ENCODE peak calls at places on chromosomes 2 and 18, in five cellular contexts. One of them, this sample, is unnamed.

GRCh38 chr2:238873401-238873801 is 25.5 kb downstream of the TWIST2 start:
- DNase-seq in transverse colon: no peak
- DNase-seq in CD8-positive, alpha-beta T cell: no peak
- DNase-seq in adrenal gland: no peak
- DNase-seq in left ventricle myocardium inferior: no peak
- DNase-seq in this sample: no peak

GRCh38 chr2:44550571-44550970 is 188.8 kb downstream of the CAMKMT start:
- DNase-seq in transverse colon: no peak
- DNase-seq in left ventricle myocardium inferior: no peak
- DNase-seq in adrenal gland: no peak
- DNase-seq in CD8-positive, alpha-beta T cell: no peak
- DNase-seq in this sample: no peak

GRCh38 chr18:70464343-70465114 is 175.7 kb downstream of the SOCS6 start:
- DNase-seq in transverse colon: peak; percentile 77
- DNase-seq in CD8-positive, alpha-beta T cell: no peak
- DNase-seq in left ventricle myocardium inferior: peak; percentile 72
- DNase-seq in adrenal gland: peak; percentile 66
- DNase-seq in this sample: peak; percentile 80

GRCh38 chr2:240996834-240997140 is 1.6 kb upstream of the SNED1 start:
- DNase-seq in transverse colon: no peak
- DNase-seq in CD8-positive, alpha-beta T cell: no peak
- DNase-seq in left ventricle myocardium inferior: no peak
- DNase-seq in adrenal gland: no peak
- DNase-seq in this sample: no peak

GRCh38 chr2:235031686-235032373 is 80.0 kb downstream of the SH3BP4 start:
- DNase-seq in CD8-positive, alpha-beta T cell: no peak
- DNase-seq in left ventricle myocardium inferior: no peak
- DNase-seq in adrenal gland: no peak
- DNase-seq in transverse colon: no peak
- DNase-seq in this sample: no peak

GRCh38 chr2:47676236-47676635 is 106.7 kb upstream of the MSH6 start:
- DNase-seq in transverse colon: no peak
- DNase-seq in adrenal gland: no peak
- DNase-seq in left ventricle myocardium inferior: no peak
- DNase-seq in CD8-positive, alpha-beta T cell: no peak
- DNase-seq in this sample: no peak

GRCh38 chr2:137847443-137847842 is 116.8 kb upstream of the HNMT start:
- DNase-seq in adrenal gland: no peak
- DNase-seq in transverse colon: no peak
- DNase-seq in left ventricle myocardium inferior: no peak
- DNase-seq in CD8-positive, alpha-beta T cell: no peak
- DNase-seq in this sample: no peak

GRCh38 chr2:215328066-215328465 is 16.2 kb downstream of the ATIC start:
- DNase-seq in left ventricle myocardium inferior: no peak
- DNase-seq in adrenal gland: no peak
- DNase-seq in CD8-positive, alpha-beta T cell: no peak
- DNase-seq in transverse colon: no peak
- DNase-seq in this sample: no peak

GRCh38 chr18:50401888-50402287 is 27.0 kb downstream of the SKA1 start:
- DNase-seq in left ventricle myocardium inferior: peak; percentile 49
- DNase-seq in adrenal gland: peak; percentile 97
- DNase-seq in CD8-positive, alpha-beta T cell: peak; percentile 39
- DNase-seq in transverse colon: peak; percentile 64
- DNase-seq in this sample: peak; percentile 83

GRCh38 chr2:20196881-20197204 is 28.1 kb downstream of the SDC1 start:
- DNase-seq in transverse colon: no peak
- DNase-seq in adrenal gland: no peak
- DNase-seq in left ventricle myocardium inferior: no peak
- DNase-seq in CD8-positive, alpha-beta T cell: no peak
- DNase-seq in this sample: no peak

GRCh38 chr2:72236445-72237067 is 88.9 kb upstream of the CYP26B1 start:
- DNase-seq in CD8-positive, alpha-beta T cell: no peak
- DNase-seq in transverse colon: no peak
- DNase-seq in adrenal gland: peak; percentile 60
- DNase-seq in left ventricle myocardium inferior: no peak
- DNase-seq in this sample: no peak

GRCh38 chr2:236264256-236264655 is at the start of gene ASB18:
- DNase-seq in left ventricle myocardium inferior: peak; percentile 71
- DNase-seq in transverse colon: no peak
- DNase-seq in adrenal gland: no peak
- DNase-seq in CD8-positive, alpha-beta T cell: no peak
- DNase-seq in this sample: no peak

GRCh38 chr2:114316532-114317300 is 125.7 kb upstream of the DPP10 start:
- DNase-seq in CD8-positive, alpha-beta T cell: no peak
- DNase-seq in left ventricle myocardium inferior: no peak
- DNase-seq in adrenal gland: peak; percentile 18
- DNase-seq in transverse colon: no peak
- DNase-seq in this sample: no peak

GRCh38 chr2:148794558-148794957 is 80.5 kb upstream of the KIF5C start:
- DNase-seq in CD8-positive, alpha-beta T cell: no peak
- DNase-seq in adrenal gland: no peak
- DNase-seq in left ventricle myocardium inferior: no peak
- DNase-seq in transverse colon: no peak
- DNase-seq in this sample: no peak

GRCh38 chr2:217010173-217010572 is 150.3 kb upstream of the TNP1 start:
- DNase-seq in transverse colon: no peak
- DNase-seq in adrenal gland: no peak
- DNase-seq in left ventricle myocardium inferior: no peak
- DNase-seq in CD8-positive, alpha-beta T cell: no peak
- DNase-seq in this sample: no peak

GRCh38 chr2:86038291-86039081 is 67.2 kb downstream of the POLR1A start:
- DNase-seq in left ventricle myocardium inferior: no peak
- DNase-seq in adrenal gland: peak; percentile 9
- DNase-seq in CD8-positive, alpha-beta T cell: peak; percentile 91
- DNase-seq in transverse colon: peak; percentile 54
- DNase-seq in this sample: no peak

GRCh38 chr2:143357956-143358355 is 228.7 kb downstream of the ARHGAP15 start:
- DNase-seq in CD8-positive, alpha-beta T cell: no peak
- DNase-seq in transverse colon: no peak
- DNase-seq in left ventricle myocardium inferior: no peak
- DNase-seq in adrenal gland: no peak
- DNase-seq in this sample: peak; percentile 22

GRCh38 chr2:66364495-66364992 is 70.4 kb upstream of the MEIS1 start:
- DNase-seq in adrenal gland: peak; percentile 25
- DNase-seq in left ventricle myocardium inferior: peak; percentile 17
- DNase-seq in CD8-positive, alpha-beta T cell: no peak
- DNase-seq in transverse colon: no peak
- DNase-seq in this sample: no peak

GRCh38 chr2:203730076-203730729 is 23.8 kb downstream of the CD28 start:
- DNase-seq in adrenal gland: no peak
- DNase-seq in CD8-positive, alpha-beta T cell: no peak
- DNase-seq in left ventricle myocardium inferior: no peak
- DNase-seq in transverse colon: no peak
- DNase-seq in this sample: no peak

GRCh38 chr2:134469516-134470115 is 215.7 kb downstream of the MGAT5 start:
- DNase-seq in transverse colon: no peak
- DNase-seq in adrenal gland: no peak
- DNase-seq in left ventricle myocardium inferior: no peak
- DNase-seq in CD8-positive, alpha-beta T cell: no peak
- DNase-seq in this sample: no peak

GRCh38 chr2:239951825-239952224 is 73.3 kb downstream of the NDUFA10 start:
- DNase-seq in left ventricle myocardium inferior: peak; percentile 11
- DNase-seq in CD8-positive, alpha-beta T cell: no peak
- DNase-seq in transverse colon: no peak
- DNase-seq in adrenal gland: no peak
- DNase-seq in this sample: no peak

GRCh38 chr2:12288048-12288447 is 428.7 kb upstream of the TRIB2 start:
- DNase-seq in CD8-positive, alpha-beta T cell: no peak
- DNase-seq in transverse colon: no peak
- DNase-seq in left ventricle myocardium inferior: no peak
- DNase-seq in adrenal gland: no peak
- DNase-seq in this sample: no peak

GRCh38 chr2:240717181-240717641 is 25.5 kb downstream of the AQP12A start:
- DNase-seq in left ventricle myocardium inferior: no peak
- DNase-seq in adrenal gland: no peak
- DNase-seq in transverse colon: no peak
- DNase-seq in CD8-positive, alpha-beta T cell: no peak
- DNase-seq in this sample: no peak

GRCh38 chr18:11488175-11488574 is 121.2 kb upstream of the SLC35G4 start:
- DNase-seq in CD8-positive, alpha-beta T cell: no peak
- DNase-seq in left ventricle myocardium inferior: no peak
- DNase-seq in adrenal gland: no peak
- DNase-seq in transverse colon: no peak
- DNase-seq in this sample: no peak

GRCh38 chr18:62523255-62523588 is 397 bp downstream of the ZCCHC2 start:
- DNase-seq in left ventricle myocardium inferior: no peak
- DNase-seq in adrenal gland: no peak
- DNase-seq in transverse colon: no peak
- DNase-seq in CD8-positive, alpha-beta T cell: no peak
- DNase-seq in this sample: no peak

GRCh38 chr2:237911363-237912017 is 52.1 kb downstream of the RAMP1 start:
- DNase-seq in CD8-positive, alpha-beta T cell: no peak
- DNase-seq in transverse colon: no peak
- DNase-seq in left ventricle myocardium inferior: no peak
- DNase-seq in adrenal gland: no peak
- DNase-seq in this sample: no peak

DNA sequence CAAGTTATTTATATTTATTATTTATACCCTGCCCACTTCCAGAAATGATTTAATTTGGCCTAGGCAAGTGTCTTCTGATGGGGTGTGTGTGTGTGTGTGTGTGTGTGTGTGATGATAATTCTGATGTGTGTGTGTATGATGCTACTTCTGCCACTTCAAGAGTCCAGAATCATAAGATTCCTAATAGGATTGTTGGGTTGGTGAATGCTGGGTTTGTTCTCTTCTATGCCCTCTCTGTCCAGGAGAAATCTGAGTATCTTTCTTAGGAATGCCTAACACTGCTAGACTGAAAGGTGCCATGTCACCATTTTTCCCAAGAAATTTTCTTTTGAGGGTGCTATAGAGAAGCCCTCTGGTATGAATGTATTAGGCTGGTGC is 122.5 kb downstream of the SPTBN1 start:
- DNase-seq in adrenal gland: no peak
- DNase-seq in transverse colon: no peak
- DNase-seq in CD8-positive, alpha-beta T cell: no peak
- DNase-seq in left ventricle myocardium inferior: no peak
- DNase-seq in this sample: no peak
- H3K4me1 ChIP-seq in adrenal gland: peaks cover 42% of the 10 kb centered on the region
- H3K4me1 ChIP-seq in transverse colon: peaks cover 60% of the 10 kb centered on the region
- H3K4me1 ChIP-seq in CD8-positive, alpha-beta T cell: peaks cover 96% of the 10 kb centered on the region
- H3K4me1 ChIP-seq in left ventricle myocardium inferior: peaks cover 100% of the 10 kb centered on the region
- H3K4me1 ChIP-seq in this sample: peaks cover 10% of the 10 kb centered on the region

GRCh38 chr2:10382313-10383061 is 65.6 kb downstream of the ODC1 start:
- DNase-seq in transverse colon: peak; percentile 65
- DNase-seq in left ventricle myocardium inferior: no peak
- DNase-seq in adrenal gland: no peak
- DNase-seq in CD8-positive, alpha-beta T cell: peak; percentile 75
- DNase-seq in this sample: no peak

GRCh38 chr2:10385933-10386773 is 62.0 kb downstream of the ODC1 start:
- DNase-seq in transverse colon: no peak
- DNase-seq in adrenal gland: no peak
- DNase-seq in CD8-positive, alpha-beta T cell: no peak
- DNase-seq in left ventricle myocardium inferior: no peak
- DNase-seq in this sample: no peak

GRCh38 chr2:10387033-10387432 is 61.1 kb downstream of the ODC1 start:
- DNase-seq in adrenal gland: no peak
- DNase-seq in transverse colon: no peak
- DNase-seq in CD8-positive, alpha-beta T cell: no peak
- DNase-seq in left ventricle myocardium inferior: no peak
- DNase-seq in this sample: no peak

GRCh38 chr2:10385501-10385900 is 62.6 kb downstream of the ODC1 start:
- DNase-seq in adrenal gland: no peak
- DNase-seq in left ventricle myocardium inferior: no peak
- DNase-seq in transverse colon: no peak
- DNase-seq in CD8-positive, alpha-beta T cell: no peak
- DNase-seq in this sample: peak; percentile 70

DNA sequence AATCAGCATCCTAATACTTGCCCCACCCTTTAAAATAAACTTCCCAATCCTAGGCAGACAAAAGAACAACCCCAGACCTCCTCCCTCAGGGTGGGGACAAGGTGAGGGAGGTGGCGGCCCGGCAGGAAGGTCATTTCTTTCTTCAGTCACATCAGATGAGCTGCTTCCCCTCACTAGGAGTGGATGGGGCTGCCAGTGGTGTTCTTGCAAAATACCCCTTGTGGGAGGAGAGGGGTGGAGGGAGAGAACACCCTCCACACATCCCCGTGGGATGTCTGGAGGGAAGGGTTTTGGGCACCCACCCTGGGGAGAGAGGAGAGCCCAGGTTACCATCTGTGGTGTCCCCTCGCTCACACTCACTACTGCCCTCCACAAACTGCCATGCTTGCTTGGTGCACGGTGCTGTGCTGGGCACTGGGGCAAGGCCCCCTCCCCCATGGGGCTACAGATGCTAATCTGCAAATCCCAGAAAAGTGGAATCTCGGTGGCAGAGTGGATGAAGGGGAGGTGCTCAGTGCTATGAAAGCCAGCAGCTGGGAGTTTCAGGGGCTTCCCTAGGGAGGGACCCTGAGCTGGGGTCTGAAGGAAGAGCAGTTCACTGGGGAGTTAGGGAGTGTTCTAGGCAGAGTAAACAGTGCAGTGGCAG is 63.9 kb downstream of the ODC1 start:
- DNase-seq in adrenal gland: no peak
- DNase-seq in transverse colon: no peak
- DNase-seq in CD8-positive, alpha-beta T cell: no peak
- DNase-seq in left ventricle myocardium inferior: no peak
- DNase-seq in this sample: no peak
- H3K4me1 ChIP-seq in adrenal gland: no peaks in the 10 kb centered on the region
- H3K4me1 ChIP-seq in transverse colon: peaks cover 17% of the 10 kb centered on the region
- H3K4me1 ChIP-seq in CD8-positive, alpha-beta T cell: peaks cover 95% of the 10 kb centered on the region
- H3K4me1 ChIP-seq in left ventricle myocardium inferior: peaks cover 78% of the 10 kb centered on the region
- H3K4me1 ChIP-seq in this sample: peaks cover 40% of the 10 kb centered on the region

GRCh38 chr2:128308284-128308731 is 10.4 kb downstream of the HS6ST1 start:
- DNase-seq in adrenal gland: peak; percentile 42
- DNase-seq in left ventricle myocardium inferior: peak; percentile 52
- DNase-seq in CD8-positive, alpha-beta T cell: no peak
- DNase-seq in transverse colon: no peak
- DNase-seq in this sample: peak; percentile 1
- H3K4me1 ChIP-seq in adrenal gland: peaks cover 78% of the 10 kb centered on the region
- H3K4me1 ChIP-seq in left ventricle myocardium inferior: peaks cover 86% of the 10 kb centered on the region
- H3K4me1 ChIP-seq in CD8-positive, alpha-beta T cell: no peaks in the 10 kb centered on the region
- H3K4me1 ChIP-seq in transverse colon: peaks cover 46% of the 10 kb centered on the region
- H3K4me1 ChIP-seq in this sample: no peaks in the 10 kb centered on the region

DNA sequence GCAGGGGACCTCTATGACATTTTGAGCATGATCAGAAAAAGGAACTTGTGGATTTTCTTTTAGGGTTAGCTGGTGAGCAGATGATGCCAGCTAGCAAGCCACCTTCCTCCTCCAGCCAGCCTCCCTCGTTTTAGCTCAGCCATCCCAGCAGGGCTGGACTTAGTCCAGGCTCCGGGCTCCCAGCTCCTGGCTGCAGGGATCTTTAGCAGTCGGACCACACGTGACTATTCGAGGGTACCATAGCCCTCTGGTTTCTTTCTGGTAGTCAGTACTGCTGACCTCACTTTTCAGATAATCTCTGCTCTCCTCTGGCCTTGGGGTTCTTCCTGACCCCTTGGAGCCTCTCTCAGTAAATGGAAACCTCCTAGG is 31.8 kb downstream of the NCK2 start:
- DNase-seq in CD8-positive, alpha-beta T cell: no peak
- DNase-seq in left ventricle myocardium inferior: no peak
- DNase-seq in adrenal gland: no peak
- DNase-seq in transverse colon: no peak
- DNase-seq in this sample: no peak
- H3K4me1 ChIP-seq in CD8-positive, alpha-beta T cell: peaks cover 98% of the 10 kb centered on the region
- H3K4me1 ChIP-seq in left ventricle myocardium inferior: peaks cover 90% of the 10 kb centered on the region
- H3K4me1 ChIP-seq in adrenal gland: peaks cover 9% of the 10 kb centered on the region
- H3K4me1 ChIP-seq in transverse colon: peaks cover 16% of the 10 kb centered on the region
- H3K4me1 ChIP-seq in this sample: no peaks in the 10 kb centered on the region

GRCh38 chr2:159156834-159157233 is 129.7 kb downstream of the WDSUB1 start:
- DNase-seq in transverse colon: no peak
- DNase-seq in adrenal gland: no peak
- DNase-seq in CD8-positive, alpha-beta T cell: no peak
- DNase-seq in left ventricle myocardium inferior: no peak
- DNase-seq in this sample: no peak
- H3K4me1 ChIP-seq in transverse colon: peaks cover 11% of the 10 kb centered on the region
- H3K4me1 ChIP-seq in adrenal gland: no peaks in the 10 kb centered on the region
- H3K4me1 ChIP-seq in CD8-positive, alpha-beta T cell: peaks cover 12% of the 10 kb centered on the region
- H3K4me1 ChIP-seq in left ventricle myocardium inferior: peaks cover 88% of the 10 kb centered on the region
- H3K4me1 ChIP-seq in this sample: no peaks in the 10 kb centered on the region